ENCODE peak calls at places on chromosomes 6 and 20, in four cellular contexts. U is HS-27A; C is activated CD8-positive, alpha-beta memory T cell treated with anti-CD3 and anti-CD28 coated beads for 24 hours; R is AML-193. H is an unnamed sample.

GRCh38 chr6:38310061-38310460 is 329.7 kb downstream of the BTBD9 start:
- DNase-seq in U (no peak), C (no peak), R (no peak), H (peak; percentile 82)

GRCh38 chr6:165649152-165649551 is 13.9 kb downstream of the PDE10A start:
- DNase-seq in C (no peak), R (no peak), U (no peak), H (no peak)

GRCh38 chr20:37223053-37223452 is 38.6 kb downstream of the GHRH start:
- DNase-seq in U (no peak), C (peak; percentile 5), R (peak; percentile 83), H (peak; percentile 71)

GRCh38 chr6:148451690-148452089 is 109.1 kb downstream of the SASH1 start:
- DNase-seq in C (no peak), R (no peak), U (no peak), H (no peak)

GRCh38 chr20:63532449-63532971 is 4.7 kb downstream of the PTK6 start:
- DNase-seq in U (no peak), R (no peak), C (no peak), H (no peak)

GRCh38 chr6:35140991-35141720 is at the start of gene TCP11:
- DNase-seq in U (no peak), R (no peak), C (peak; percentile 65), H (no peak)

GRCh38 chr6:43368517-43369160 is 808 bp downstream of the ZNF318 start:
- DNase-seq in U (no peak), R (no peak), C (peak; percentile 66), H (peak; percentile 69)

GRCh38 chr6:107330190-107330589 is 129.2 kb downstream of the PDSS2 start:
- DNase-seq in R (no peak), U (no peak), C (no peak), H (no peak)

GRCh38 chr6:52317841-52318581 is 33.5 kb upstream of the MCM3 start:
- DNase-seq in U (no peak), R (peak; percentile 79), C (no peak), H (peak; percentile 23)

GRCh38 chr6:160960067-160960466 is 31.5 kb upstream of the MAP3K4 start:
- DNase-seq in C (no peak), U (no peak), R (no peak), H (no peak)

H was measured in astrocyte of the hippocampus.